ENCODE peak calls at places on chromosomes 12 and 14, in five cellular contexts. One of them, this sample, is unnamed.

GRCh38 chr14:85528882-85529585 is 910 bp upstream of the FLRT2 start:
- DNase-seq in stimulated activated CD4-positive, alpha-beta T cell treated with anti-CD3 and anti-CD28 coated beads, Interleukin-4, amount 100 ng/mL, for 4 hours: no peak
- DNase-seq in frontal cortex: peak; percentile 4
- DNase-seq in Right ventricle myocardium superior: peak; percentile 38
- DNase-seq in choroid plexus epithelial cell: peak; percentile 85
- DNase-seq in this sample: peak; percentile 89

GRCh38 chr12:95458761-95459160 is 15.2 kb upstream of the METAP2 start:
- DNase-seq in frontal cortex: no peak
- DNase-seq in Right ventricle myocardium superior: no peak
- DNase-seq in choroid plexus epithelial cell: no peak
- DNase-seq in stimulated activated CD4-positive, alpha-beta T cell treated with anti-CD3 and anti-CD28 coated beads, Interleukin-4, amount 100 ng/mL, for 4 hours: no peak
- DNase-seq in this sample: no peak

GRCh38 chr14:101601603-101602465 is 40.5 kb downstream of the DIO3 start:
- DNase-seq in choroid plexus epithelial cell: no peak
- DNase-seq in frontal cortex: no peak
- DNase-seq in stimulated activated CD4-positive, alpha-beta T cell treated with anti-CD3 and anti-CD28 coated beads, Interleukin-4, amount 100 ng/mL, for 4 hours: no peak
- DNase-seq in Right ventricle myocardium superior: no peak
- DNase-seq in this sample: no peak

GRCh38 chr14:61553730-61554641 is 141.3 kb upstream of the HIF1A start:
- DNase-seq in stimulated activated CD4-positive, alpha-beta T cell treated with anti-CD3 and anti-CD28 coated beads, Interleukin-4, amount 100 ng/mL, for 4 hours: no peak
- DNase-seq in frontal cortex: no peak
- DNase-seq in choroid plexus epithelial cell: peak; percentile 94
- DNase-seq in Right ventricle myocardium superior: no peak
- DNase-seq in this sample: peak; percentile 100

GRCh38 chr12:76637807-76638206 is 78.2 kb upstream of the OSBPL8 start:
- DNase-seq in frontal cortex: no peak
- DNase-seq in choroid plexus epithelial cell: peak; percentile 48
- DNase-seq in Right ventricle myocardium superior: no peak
- DNase-seq in stimulated activated CD4-positive, alpha-beta T cell treated with anti-CD3 and anti-CD28 coated beads, Interleukin-4, amount 100 ng/mL, for 4 hours: no peak
- DNase-seq in this sample: peak; percentile 55

GRCh38 chr12:109573029-109573913 is at the start of the genes MMAB and MVK:
- DNase-seq in stimulated activated CD4-positive, alpha-beta T cell treated with anti-CD3 and anti-CD28 coated beads, Interleukin-4, amount 100 ng/mL, for 4 hours: peak; percentile 94
- DNase-seq in Right ventricle myocardium superior: peak; percentile 99
- DNase-seq in frontal cortex: peak; percentile 99
- DNase-seq in choroid plexus epithelial cell: peak; percentile 100
- DNase-seq in this sample: peak; percentile 98

GRCh38 chr12:28937196-28937595 is 211.9 kb upstream of the FAR2 start:
- DNase-seq in Right ventricle myocardium superior: no peak
- DNase-seq in choroid plexus epithelial cell: peak; percentile 88
- DNase-seq in frontal cortex: no peak
- DNase-seq in stimulated activated CD4-positive, alpha-beta T cell treated with anti-CD3 and anti-CD28 coated beads, Interleukin-4, amount 100 ng/mL, for 4 hours: no peak
- DNase-seq in this sample: peak; percentile 62

GRCh38 chr12:124422142-124422569 is 127.3 kb downstream of the RFLNA start:
- DNase-seq in Right ventricle myocardium superior: peak; percentile 60
- DNase-seq in choroid plexus epithelial cell: no peak
- DNase-seq in stimulated activated CD4-positive, alpha-beta T cell treated with anti-CD3 and anti-CD28 coated beads, Interleukin-4, amount 100 ng/mL, for 4 hours: no peak
- DNase-seq in frontal cortex: no peak
- DNase-seq in this sample: no peak

GRCh38 chr12:1607940-1608782 is 13.8 kb upstream of the FBXL14 start:
- DNase-seq in Right ventricle myocardium superior: no peak
- DNase-seq in frontal cortex: no peak
- DNase-seq in choroid plexus epithelial cell: peak; percentile 56
- DNase-seq in stimulated activated CD4-positive, alpha-beta T cell treated with anti-CD3 and anti-CD28 coated beads, Interleukin-4, amount 100 ng/mL, for 4 hours: no peak
- DNase-seq in this sample: peak; percentile 80

GRCh38 chr12:18250313-18250916 is 10.9 kb upstream of the PIK3C2G start:
- DNase-seq in stimulated activated CD4-positive, alpha-beta T cell treated with anti-CD3 and anti-CD28 coated beads, Interleukin-4, amount 100 ng/mL, for 4 hours: no peak
- DNase-seq in Right ventricle myocardium superior: no peak
- DNase-seq in frontal cortex: peak; percentile 44
- DNase-seq in choroid plexus epithelial cell: peak; percentile 87
- DNase-seq in this sample: peak; percentile 78

GRCh38 chr12:4106617-4107016 is 166.9 kb upstream of the CCND2 start:
- DNase-seq in frontal cortex: no peak
- DNase-seq in choroid plexus epithelial cell: no peak
- DNase-seq in Right ventricle myocardium superior: no peak
- DNase-seq in stimulated activated CD4-positive, alpha-beta T cell treated with anti-CD3 and anti-CD28 coated beads, Interleukin-4, amount 100 ng/mL, for 4 hours: no peak
- DNase-seq in this sample: no peak

GRCh38 chr12:24475337-24475736 is 473.6 kb downstream of the BCAT1 start:
- DNase-seq in choroid plexus epithelial cell: no peak
- DNase-seq in frontal cortex: no peak
- DNase-seq in Right ventricle myocardium superior: no peak
- DNase-seq in stimulated activated CD4-positive, alpha-beta T cell treated with anti-CD3 and anti-CD28 coated beads, Interleukin-4, amount 100 ng/mL, for 4 hours: no peak
- DNase-seq in this sample: no peak

GRCh38 chr12:49537231-49537708 is 1.6 kb upstream of the KCNH3 start:
- DNase-seq in Right ventricle myocardium superior: no peak
- DNase-seq in stimulated activated CD4-positive, alpha-beta T cell treated with anti-CD3 and anti-CD28 coated beads, Interleukin-4, amount 100 ng/mL, for 4 hours: no peak
- DNase-seq in choroid plexus epithelial cell: no peak
- DNase-seq in frontal cortex: no peak
- DNase-seq in this sample: no peak

GRCh38 chr12:131499160-131499863 is 211.6 kb upstream of the SFSWAP start:
- DNase-seq in Right ventricle myocardium superior: no peak
- DNase-seq in choroid plexus epithelial cell: no peak
- DNase-seq in stimulated activated CD4-positive, alpha-beta T cell treated with anti-CD3 and anti-CD28 coated beads, Interleukin-4, amount 100 ng/mL, for 4 hours: no peak
- DNase-seq in frontal cortex: no peak
- DNase-seq in this sample: no peak

GRCh38 chr14:35046751-35047536 is 872 bp downstream of the FAM177A1 start:
- DNase-seq in stimulated activated CD4-positive, alpha-beta T cell treated with anti-CD3 and anti-CD28 coated beads, Interleukin-4, amount 100 ng/mL, for 4 hours: no peak
- DNase-seq in frontal cortex: no peak
- DNase-seq in choroid plexus epithelial cell: peak; percentile 55
- DNase-seq in Right ventricle myocardium superior: no peak
- DNase-seq in this sample: no peak

GRCh38 chr12:52395761-52396434 is 10.2 kb downstream of the KRT82 start:
- DNase-seq in choroid plexus epithelial cell: peak; percentile 36
- DNase-seq in Right ventricle myocardium superior: peak; percentile 59
- DNase-seq in stimulated activated CD4-positive, alpha-beta T cell treated with anti-CD3 and anti-CD28 coated beads, Interleukin-4, amount 100 ng/mL, for 4 hours: no peak
- DNase-seq in frontal cortex: no peak
- DNase-seq in this sample: peak; percentile 37

GRCh38 chr12:127401005-127401404 is 866.0 kb upstream of the TMEM132C start:
- DNase-seq in stimulated activated CD4-positive, alpha-beta T cell treated with anti-CD3 and anti-CD28 coated beads, Interleukin-4, amount 100 ng/mL, for 4 hours: no peak
- DNase-seq in Right ventricle myocardium superior: no peak
- DNase-seq in choroid plexus epithelial cell: peak; percentile 32
- DNase-seq in frontal cortex: no peak
- DNase-seq in this sample: peak; percentile 57

GRCh38 chr14:33401326-33401725 is 462.6 kb downstream of the NPAS3 start:
- DNase-seq in choroid plexus epithelial cell: peak; percentile 33
- DNase-seq in stimulated activated CD4-positive, alpha-beta T cell treated with anti-CD3 and anti-CD28 coated beads, Interleukin-4, amount 100 ng/mL, for 4 hours: no peak
- DNase-seq in frontal cortex: no peak
- DNase-seq in Right ventricle myocardium superior: no peak
- DNase-seq in this sample: no peak

GRCh38 chr14:91177073-91177796 is 63.4 kb downstream of the DGLUCY start:
- DNase-seq in frontal cortex: peak; percentile 47
- DNase-seq in choroid plexus epithelial cell: peak; percentile 88
- DNase-seq in Right ventricle myocardium superior: peak; percentile 58
- DNase-seq in stimulated activated CD4-positive, alpha-beta T cell treated with anti-CD3 and anti-CD28 coated beads, Interleukin-4, amount 100 ng/mL, for 4 hours: peak; percentile 51
- DNase-seq in this sample: peak; percentile 72